ENCODE peak calls at places on chromosome 3, in nine cellular contexts. G is stomach; J is psoas muscle; X is activated CD4-positive, alpha-beta T cell treated with anti-CD3 and anti-CD28 coated beads, Interleukin-2, amount 10 ng/mL, durations not matched to agents 7 days and 5 days; U is BJ; I is stimulated activated CD4-positive, alpha-beta T cell treated with anti-CD3 and anti-CD28 coated beads, Interleukin-4, amount 100 ng/mL, for 24 hours; C is hypothalamus; K is left colon; F is NCI-H345. N is an unnamed sample.

GRCh38 chr3:126119008-126119675 is 35.2 kb upstream of the SLC41A3 start:
- DNase-seq in X (no peak), K (peak; percentile 26), J (no peak), I (no peak), G (peak; percentile 15), C (no peak), U (no peak), F (no peak), N (no peak)

GRCh38 chr3:52846427-52846983 is 11.7 kb upstream of the MUSTN1 start:
- DNase-seq in F (no peak), I (no peak), J (no peak), K (no peak), X (no peak), U (no peak), G (no peak), C (no peak), N (no peak)

GRCh38 chr3:34779092-34779491 is 860.2 kb upstream of the ARPP21 start:
- DNase-seq in U (no peak), I (no peak), F (no peak), K (no peak), J (no peak), X (no peak), G (no peak), C (no peak), N (no peak)

GRCh38 chr3:72171461-72171860 is 386.5 kb upstream of the PROK2 start:
- DNase-seq in K (no peak), X (no peak), J (no peak), F (no peak), I (no peak), U (no peak), C (no peak), G (no peak), N (no peak)

GRCh38 chr3:45917146-45917885 is 25.9 kb upstream of the CXCR6 start:
- DNase-seq in X (no peak), K (no peak), G (no peak), I (no peak), C (no peak), F (peak; percentile 72), J (no peak), U (no peak), N (no peak)

GRCh38 chr3:129120254-129121004 is 1.2 kb downstream of the RAB43 start:
- DNase-seq in K (peak; percentile 93), G (peak; percentile 88), C (no peak), F (peak; percentile 26), I (peak; percentile 93), U (peak; percentile 72), X (peak; percentile 97), J (peak; percentile 86), N (peak; percentile 84)

GRCh38 chr3:94162700-94163099 is 99.8 kb downstream of the NSUN3 start:
- DNase-seq in C (no peak), K (no peak), X (no peak), F (no peak), G (no peak), I (peak; percentile 5), J (no peak), U (no peak), N (no peak)

GRCh38 chr3:14633417-14633816 is 18.1 kb upstream of the CCDC174 start:
- DNase-seq in K (no peak), F (no peak), G (no peak), C (no peak), I (no peak), U (no peak), X (no peak), J (no peak), N (no peak)

GRCh38 chr3:107468782-107469181 is 54.0 kb upstream of the BBX start:
- DNase-seq in G (no peak), K (no peak), C (no peak), I (no peak), F (no peak), U (no peak), X (no peak), J (no peak), N (no peak)

GRCh38 chr3:189942948-189943347 is 177.7 kb downstream of the P3H2 start:
- DNase-seq in F (no peak), G (no peak), U (no peak), I (no peak), K (no peak), J (no peak), X (no peak), C (no peak), N (no peak)

GRCh38 chr3:165148901-165149441 is 47.2 kb downstream of the SLITRK3 start:
- DNase-seq in C (no peak), I (no peak), X (no peak), G (no peak), F (no peak), K (no peak), J (no peak), U (no peak), N (no peak)

GRCh38 chr3:12468757-12469156 is 15.5 kb upstream of the TSEN2 start:
- DNase-seq in F (no peak), C (no peak), K (no peak), G (no peak), J (no peak), I (no peak), U (no peak), X (no peak), N (no peak)

GRCh38 chr3:8727793-8728517 is 5.6 kb upstream of the CAV3 start:
- DNase-seq in U (no peak), J (no peak), X (no peak), G (no peak), F (no peak), C (no peak), I (no peak), K (no peak), N (no peak)

GRCh38 chr3:183249006-183249718 is 3.9 kb upstream of the B3GNT5 start:
- DNase-seq in F (no peak), J (no peak), K (no peak), I (no peak), U (no peak), C (no peak), G (no peak), X (no peak), N (no peak)

GRCh38 chr3:104101736-104102135 is 1265.0 kb upstream of the ALCAM start:
- DNase-seq in I (no peak), C (no peak), U (no peak), K (no peak), F (no peak), X (no peak), G (no peak), J (no peak), N (no peak)

GRCh38 chr3:98519351-98519750 is 3.4 kb downstream of the CLDND1 start:
- DNase-seq in K (no peak), F (no peak), J (no peak), I (no peak), U (no peak), C (no peak), X (no peak), G (no peak), N (no peak)

GRCh38 chr3:143970773-143971366 is 753 bp upstream of the DIPK2A start:
- DNase-seq in J (peak; percentile 60), U (no peak), G (peak; percentile 36), C (peak; percentile 77), F (peak; percentile 51), K (peak; percentile 56), X (peak; percentile 58), I (peak; percentile 59), N (no peak)

GRCh38 chr3:63912768-63913588 is 795 bp upstream of the SCAANT1 start:
- DNase-seq in K (peak; percentile 75), I (peak; percentile 54), U (no peak), X (peak; percentile 52), J (peak; percentile 47), G (peak; percentile 76), C (peak; percentile 49), F (no peak), N (peak; percentile 64)

GRCh38 chr3:20066848-20067617 is 26.8 kb downstream of the KAT2B start:
- DNase-seq in F (no peak), X (no peak), G (no peak), K (no peak), I (no peak), C (no peak), J (peak; percentile 29), U (peak; percentile 49), N (no peak)

GRCh38 chr3:61570813-61571212 is 9.4 kb downstream of the PTPRG start:
- DNase-seq in J (no peak), F (no peak), G (no peak), K (no peak), I (no peak), C (no peak), X (no peak), U (no peak), N (no peak)

GRCh38 chr3:123026551-123027291 is 842 bp downstream of the SEMA5B start:
- DNase-seq in F (no peak), X (no peak), U (no peak), K (no peak), J (peak; percentile 30), I (peak; percentile 5), G (peak; percentile 31), C (no peak), N (peak; percentile 58)

GRCh38 chr3:191972714-191973398 is 511.9 kb downstream of the PYDC2 start:
- DNase-seq in G (no peak), I (no peak), X (no peak), U (no peak), K (no peak), C (no peak), J (no peak), F (no peak), N (no peak)

GRCh38 chr3:124557433-124558232 is 172.6 kb upstream of the UMPS start:
- DNase-seq in I (no peak), G (peak; percentile 38), X (no peak), U (no peak), C (no peak), F (peak; percentile 77), J (no peak), K (no peak), N (no peak)

GRCh38 chr3:73569246-73569760 is 55.4 kb downstream of the PDZRN3 start:
- DNase-seq in F (no peak), C (no peak), X (no peak), J (no peak), I (no peak), G (no peak), K (no peak), U (no peak), N (no peak)

GRCh38 chr3:42780892-42781700 is 8.0 kb upstream of the CCDC13 start:
- DNase-seq in K (no peak), C (no peak), I (peak; percentile 48), F (peak; percentile 62), J (no peak), X (peak; percentile 66), G (no peak), U (no peak), N (no peak)

GRCh38 chr3:126704494-126705214 is 614 bp downstream of the CHCHD6 start:
- DNase-seq in G (no peak), J (no peak), U (no peak), K (no peak), F (peak; percentile 3), C (no peak), X (no peak), I (no peak), N (peak; percentile 59)

GRCh38 chr3:123817413-123817812 is 66.7 kb downstream of the MYLK start:
- DNase-seq in G (no peak), U (no peak), X (no peak), C (no peak), I (no peak), F (no peak), J (no peak), K (no peak), N (no peak)

GRCh38 chr3:153087595-153088566 is 74.1 kb upstream of the RAP2B start:
- DNase-seq in F (no peak), K (no peak), J (no peak), C (no peak), U (peak; percentile 90), G (no peak), X (no peak), I (no peak), N (no peak)

GRCh38 chr3:120102674-120103073 is 8.4 kb upstream of the GSK3B start:
- DNase-seq in K (no peak), F (no peak), C (no peak), U (no peak), J (no peak), G (peak; percentile 63), X (no peak), I (no peak), N (no peak)

GRCh38 chr3:110318108-110318507 is 753.5 kb upstream of the NECTIN3 start:
- DNase-seq in I (no peak), F (no peak), U (no peak), X (no peak), K (no peak), J (no peak), G (no peak), C (no peak), N (no peak)

GRCh38 chr3:4928277-4928789 is 50.9 kb upstream of the BHLHE40 start:
- DNase-seq in F (no peak), I (no peak), U (no peak), K (no peak), C (no peak), X (no peak), J (no peak), G (no peak), N (no peak)